ENCODE peak calls at places on chromosomes 11 and 22, in ten cellular contexts. One of them, this sample, is unnamed.

GRCh38 chr11:4495487-4495886 is 13.0 kb downstream of the OR52K1 start:
- DNase-seq in GM12878: no peak
- DNase-seq in spleen: no peak
- DNase-seq in GM23338: no peak
- DNase-seq in transverse colon: no peak
- DNase-seq in K562: no peak
- DNase-seq in SK-N-SH: no peak
- DNase-seq in SK-N-MC: no peak
- DNase-seq in GM12892: no peak
- DNase-seq in breast epithelium: no peak
- DNase-seq in this sample: no peak

GRCh38 chr11:9060700-9061111 is 30.7 kb downstream of the SCUBE2 start:
- DNase-seq in GM12878: peak
- DNase-seq in spleen: no peak
- DNase-seq in GM23338: peak
- DNase-seq in transverse colon: no peak
- DNase-seq in K562: peak
- DNase-seq in SK-N-SH: no peak
- DNase-seq in SK-N-MC: no peak
- DNase-seq in GM12892: peak
- DNase-seq in breast epithelium: no peak
- DNase-seq in this sample: no peak

GRCh38 chr11:19441752-19442553 is 201.2 kb upstream of the E2F8 start:
- DNase-seq in GM12878: peak
- DNase-seq in spleen: no peak
- DNase-seq in GM23338: no peak
- DNase-seq in transverse colon: no peak
- DNase-seq in K562: peak
- DNase-seq in SK-N-SH: peak
- DNase-seq in SK-N-MC: no peak
- DNase-seq in GM12892: peak
- DNase-seq in breast epithelium: no peak
- DNase-seq in this sample: peak

GRCh38 chr11:61068581-61068980 is 33.7 kb upstream of the CD5 start:
- DNase-seq in GM12878: no peak
- DNase-seq in spleen: no peak
- DNase-seq in GM23338: no peak
- DNase-seq in transverse colon: no peak
- DNase-seq in K562: no peak
- DNase-seq in SK-N-SH: no peak
- DNase-seq in SK-N-MC: no peak
- DNase-seq in GM12892: no peak
- DNase-seq in breast epithelium: no peak
- DNase-seq in this sample: no peak

GRCh38 chr11:105132716-105133511 is 6.7 kb downstream of the CARD18 start:
- DNase-seq in GM12878: no peak
- DNase-seq in spleen: no peak
- DNase-seq in GM23338: no peak
- DNase-seq in transverse colon: no peak
- DNase-seq in K562: no peak
- DNase-seq in SK-N-SH: no peak
- DNase-seq in SK-N-MC: no peak
- DNase-seq in GM12892: no peak
- DNase-seq in breast epithelium: no peak
- DNase-seq in this sample: peak

GRCh38 chr11:36292311-36292722 is 3.1 kb upstream of the COMMD9 start:
- DNase-seq in GM12878: peak
- DNase-seq in spleen: no peak
- DNase-seq in GM23338: peak
- DNase-seq in transverse colon: no peak
- DNase-seq in K562: peak
- DNase-seq in SK-N-SH: peak
- DNase-seq in SK-N-MC: no peak
- DNase-seq in GM12892: peak
- DNase-seq in breast epithelium: no peak
- DNase-seq in this sample: peak

GRCh38 chr11:30513087-30513486 is 73.1 kb downstream of the MPPED2 start:
- DNase-seq in GM12878: no peak
- DNase-seq in spleen: no peak
- DNase-seq in GM23338: no peak
- DNase-seq in transverse colon: no peak
- DNase-seq in K562: no peak
- DNase-seq in SK-N-SH: no peak
- DNase-seq in SK-N-MC: no peak
- DNase-seq in GM12892: no peak
- DNase-seq in breast epithelium: no peak
- DNase-seq in this sample: no peak

GRCh38 chr11:69683764-69684333 is 8.7 kb upstream of the LTO1 start:
- DNase-seq in GM12878: no peak
- DNase-seq in spleen: peak
- DNase-seq in GM23338: peak
- DNase-seq in transverse colon: peak
- DNase-seq in K562: peak
- DNase-seq in SK-N-SH: no peak
- DNase-seq in SK-N-MC: no peak
- DNase-seq in GM12892: no peak
- DNase-seq in breast epithelium: no peak
- DNase-seq in this sample: no peak

GRCh38 chr11:86761978-86762377 is 38.4 kb upstream of the PRSS23 start:
- DNase-seq in GM12878: no peak
- DNase-seq in spleen: no peak
- DNase-seq in GM23338: no peak
- DNase-seq in transverse colon: no peak
- DNase-seq in K562: no peak
- DNase-seq in SK-N-SH: no peak
- DNase-seq in SK-N-MC: no peak
- DNase-seq in GM12892: no peak
- DNase-seq in breast epithelium: no peak
- DNase-seq in this sample: no peak

GRCh38 chr11:18731949-18732821 is 6.2 kb upstream of the IGSF22 start:
- DNase-seq in GM12878: peak
- DNase-seq in spleen: no peak
- DNase-seq in GM23338: peak
- DNase-seq in transverse colon: peak
- DNase-seq in K562: peak
- DNase-seq in SK-N-SH: peak
- DNase-seq in SK-N-MC: no peak
- DNase-seq in GM12892: peak
- DNase-seq in breast epithelium: no peak
- DNase-seq in this sample: peak

GRCh38 chr22:45194686-45195085 is 31.0 kb downstream of the NUP50 start:
- DNase-seq in GM12878: no peak
- DNase-seq in spleen: no peak
- DNase-seq in GM23338: no peak
- DNase-seq in transverse colon: no peak
- DNase-seq in K562: no peak
- DNase-seq in SK-N-SH: no peak
- DNase-seq in SK-N-MC: no peak
- DNase-seq in GM12892: no peak
- DNase-seq in breast epithelium: peak
- DNase-seq in this sample: no peak

GRCh38 chr22:38843716-38844660 is at the start of gene NPTXR:
- DNase-seq in GM12878: no peak
- DNase-seq in spleen: no peak
- DNase-seq in GM23338: peak
- DNase-seq in transverse colon: peak
- DNase-seq in K562: peak
- DNase-seq in SK-N-SH: peak
- DNase-seq in SK-N-MC: no peak
- DNase-seq in GM12892: no peak
- DNase-seq in breast epithelium: no peak
- DNase-seq in this sample: peak

DNA sequence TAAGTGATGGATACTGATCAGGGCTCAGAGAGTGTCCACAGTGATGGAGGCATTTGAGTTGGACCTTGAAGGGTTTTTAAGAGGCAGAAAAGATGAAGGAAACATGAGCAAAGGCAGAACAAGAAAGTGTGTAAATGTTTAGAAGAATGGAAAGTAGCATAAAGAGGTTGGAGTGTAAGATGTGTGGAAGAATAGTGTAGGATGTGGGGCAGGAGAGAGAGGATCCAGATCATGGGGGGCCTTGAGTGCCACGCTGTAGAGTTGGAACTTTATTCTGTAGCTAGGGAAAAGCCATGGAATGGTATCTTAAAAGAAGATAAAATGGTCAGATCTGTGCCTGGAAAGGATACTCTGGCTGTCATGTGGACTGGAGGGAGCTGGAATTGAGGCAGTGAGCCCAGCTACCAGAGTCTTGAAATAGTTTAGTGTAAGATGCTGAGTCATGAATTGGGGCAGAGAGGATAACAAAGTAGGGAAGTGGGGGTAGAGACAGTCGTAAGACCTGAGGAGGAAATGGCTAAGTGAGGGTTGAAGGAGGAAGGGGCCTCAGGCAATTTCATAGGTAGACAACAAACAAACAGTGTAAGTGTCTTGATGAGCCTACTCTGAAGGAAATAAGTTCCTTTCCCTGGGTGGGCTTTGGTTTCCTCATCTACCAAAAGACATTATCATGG is 6.7 kb downstream of the KCNE3 start:
- DNase-seq in GM12878: no peak
- DNase-seq in spleen: no peak
- DNase-seq in GM23338: peak
- DNase-seq in transverse colon: no peak
- DNase-seq in K562: peak
- DNase-seq in SK-N-SH: no peak
- DNase-seq in SK-N-MC: no peak
- DNase-seq in GM12892: no peak
- DNase-seq in breast epithelium: no peak
- DNase-seq in this sample: peak
- TF ChIP-seq POLR2AphosphoS5 in GM12878: no peak
- TF ChIP-seq POLR2AphosphoS5 in spleen: no peak
- TF ChIP-seq POLR2AphosphoS5 in GM23338: no peak
- TF ChIP-seq POLR2AphosphoS5 in transverse colon: no peak
- TF ChIP-seq POLR2AphosphoS5 in K562: no peak
- TF ChIP-seq POLR2AphosphoS5 in SK-N-SH: no peak
- TF ChIP-seq POLR2AphosphoS5 in SK-N-MC: no peak
- TF ChIP-seq POLR2AphosphoS5 in GM12892: no peak
- TF ChIP-seq POLR2AphosphoS5 in breast epithelium: no peak
- TF ChIP-seq POLR2AphosphoS5 in this sample: no peak

GRCh38 chr11:121610706-121611105 is 157.9 kb upstream of the SORL1-AS1 start:
- DNase-seq in GM12878: no peak
- DNase-seq in spleen: no peak
- DNase-seq in GM23338: no peak
- DNase-seq in transverse colon: no peak
- DNase-seq in K562: no peak
- DNase-seq in SK-N-SH: no peak
- DNase-seq in SK-N-MC: no peak
- DNase-seq in GM12892: no peak
- DNase-seq in breast epithelium: no peak
- DNase-seq in this sample: no peak

GRCh38 chr11:121614661-121615240 is 162.0 kb upstream of the SORL1-AS1 start:
- DNase-seq in GM12878: no peak
- DNase-seq in spleen: no peak
- DNase-seq in GM23338: peak
- DNase-seq in transverse colon: no peak
- DNase-seq in K562: no peak
- DNase-seq in SK-N-SH: no peak
- DNase-seq in SK-N-MC: no peak
- DNase-seq in GM12892: no peak
- DNase-seq in breast epithelium: no peak
- DNase-seq in this sample: peak

GRCh38 chr11:121611242-121611641 is 158.5 kb upstream of the SORL1-AS1 start:
- DNase-seq in GM12878: no peak
- DNase-seq in spleen: no peak
- DNase-seq in GM23338: no peak
- DNase-seq in transverse colon: no peak
- DNase-seq in K562: no peak
- DNase-seq in SK-N-SH: no peak
- DNase-seq in SK-N-MC: no peak
- DNase-seq in GM12892: no peak
- DNase-seq in breast epithelium: no peak
- DNase-seq in this sample: no peak

GRCh38 chr11:121615506-121615905 is 162.7 kb upstream of the SORL1-AS1 start:
- DNase-seq in GM12878: no peak
- DNase-seq in spleen: no peak
- DNase-seq in GM23338: no peak
- DNase-seq in transverse colon: no peak
- DNase-seq in K562: no peak
- DNase-seq in SK-N-SH: no peak
- DNase-seq in SK-N-MC: no peak
- DNase-seq in GM12892: no peak
- DNase-seq in breast epithelium: no peak
- DNase-seq in this sample: no peak

GRCh38 chr11:121613724-121614123 is 161.0 kb upstream of the SORL1-AS1 start:
- DNase-seq in GM12878: no peak
- DNase-seq in spleen: no peak
- DNase-seq in GM23338: no peak
- DNase-seq in transverse colon: no peak
- DNase-seq in K562: no peak
- DNase-seq in SK-N-SH: no peak
- DNase-seq in SK-N-MC: no peak
- DNase-seq in GM12892: no peak
- DNase-seq in breast epithelium: no peak
- DNase-seq in this sample: peak
- TF ChIP-seq POLR2AphosphoS5 in GM12878: no peak
- TF ChIP-seq POLR2AphosphoS5 in spleen: no peak
- TF ChIP-seq POLR2AphosphoS5 in GM23338: no peak
- TF ChIP-seq POLR2AphosphoS5 in transverse colon: no peak
- TF ChIP-seq POLR2AphosphoS5 in K562: no peak
- TF ChIP-seq POLR2AphosphoS5 in SK-N-SH: no peak
- TF ChIP-seq POLR2AphosphoS5 in SK-N-MC: no peak
- TF ChIP-seq POLR2AphosphoS5 in GM12892: no peak
- TF ChIP-seq POLR2AphosphoS5 in breast epithelium: no peak
- TF ChIP-seq POLR2AphosphoS5 in this sample: no peak

DNA sequence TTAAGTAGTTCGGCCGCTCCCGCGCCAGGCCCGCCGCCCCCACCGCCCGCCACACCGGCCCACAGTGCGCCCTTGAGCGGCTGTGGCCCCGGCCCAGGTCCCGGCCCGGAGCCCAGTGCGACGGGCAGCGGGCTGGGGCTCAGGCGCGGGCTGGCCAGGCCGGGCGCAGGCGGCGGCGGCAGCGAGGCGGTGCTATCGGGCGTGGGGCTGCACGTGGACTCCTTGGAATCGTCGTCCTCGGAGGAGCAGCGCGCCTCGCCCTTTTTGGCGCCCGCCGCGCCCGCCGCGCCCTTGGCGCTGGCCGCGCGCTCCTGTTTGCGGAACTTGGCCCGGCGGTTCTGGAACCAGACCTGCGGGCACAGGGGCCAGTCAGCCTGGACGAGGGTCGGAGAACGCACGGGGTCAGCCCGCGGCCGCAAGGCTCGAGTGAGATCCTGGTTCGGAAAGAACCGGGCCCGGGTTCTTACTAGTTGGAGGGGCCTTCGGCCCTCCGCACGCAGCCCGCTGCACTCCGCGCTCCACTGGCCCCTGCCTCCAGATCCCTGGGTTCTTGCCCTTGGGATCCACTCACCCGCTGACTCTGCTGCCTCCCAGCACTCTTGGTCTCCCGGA is 4.0 kb downstream of the PHOX2A start:
- DNase-seq in GM12878: no peak
- DNase-seq in spleen: peak
- DNase-seq in GM23338: peak
- DNase-seq in transverse colon: peak
- DNase-seq in K562: no peak
- DNase-seq in SK-N-SH: no peak
- DNase-seq in SK-N-MC: no peak
- DNase-seq in GM12892: no peak
- DNase-seq in breast epithelium: no peak
- DNase-seq in this sample: no peak
- TF ChIP-seq POLR2AphosphoS5 in GM12878: no peak
- TF ChIP-seq POLR2AphosphoS5 in spleen: peak
- TF ChIP-seq POLR2AphosphoS5 in GM23338: no peak
- TF ChIP-seq POLR2AphosphoS5 in transverse colon: no peak
- TF ChIP-seq POLR2AphosphoS5 in K562: no peak
- TF ChIP-seq POLR2AphosphoS5 in SK-N-SH: no peak
- TF ChIP-seq POLR2AphosphoS5 in SK-N-MC: no peak
- TF ChIP-seq POLR2AphosphoS5 in GM12892: no peak
- TF ChIP-seq POLR2AphosphoS5 in breast epithelium: no peak
- TF ChIP-seq POLR2AphosphoS5 in this sample: peak

GRCh38 chr11:122695076-122695620 is 39.6 kb downstream of the UBASH3B start:
- DNase-seq in GM12878: no peak
- DNase-seq in spleen: no peak
- DNase-seq in GM23338: no peak
- DNase-seq in transverse colon: no peak
- DNase-seq in K562: no peak
- DNase-seq in SK-N-SH: no peak
- DNase-seq in SK-N-MC: no peak
- DNase-seq in GM12892: no peak
- DNase-seq in breast epithelium: no peak
- DNase-seq in this sample: no peak
- TF ChIP-seq POLR2AphosphoS5 in GM12878: no peak
- TF ChIP-seq POLR2AphosphoS5 in spleen: no peak
- TF ChIP-seq POLR2AphosphoS5 in GM23338: no peak
- TF ChIP-seq POLR2AphosphoS5 in transverse colon: no peak
- TF ChIP-seq POLR2AphosphoS5 in K562: no peak
- TF ChIP-seq POLR2AphosphoS5 in SK-N-SH: no peak
- TF ChIP-seq POLR2AphosphoS5 in SK-N-MC: no peak
- TF ChIP-seq POLR2AphosphoS5 in GM12892: no peak
- TF ChIP-seq POLR2AphosphoS5 in breast epithelium: no peak
- TF ChIP-seq POLR2AphosphoS5 in this sample: no peak